ENCODE peak calls at places on chromosomes 13 and 19, in eight cellular contexts. U is H54; J is lower leg skin; H is AML-193; E is brain microvascular endothelial cell; K is fibroblast of lung; Z is stimulated activated CD4-positive, alpha-beta T cell treated with anti-CD3 and anti-CD28 coated beads, Interleukin-15, amount 100 ng/mL, for 1 hour; M is SJSA1. Q is an unnamed sample.

GRCh38 chr13:28239374-28239773 is 101.0 kb downstream of the PAN3 start:
- DNase-seq in M (no peak), H (no peak), Z (no peak), J (no peak), K (peak), E (peak), U (no peak), Q (no peak)

GRCh38 chr13:40206241-40207109 is 460.0 kb downstream of the FOXO1 start:
- DNase-seq in E (peak), M (no peak), H (peak), Z (peak), J (no peak), K (peak), U (no peak), Q (peak)

GRCh38 chr19:17078920-17079709 is 3.5 kb downstream of the MYO9B start:
- DNase-seq in H (no peak), U (no peak), M (no peak), K (no peak), J (no peak), E (no peak), Z (no peak), Q (no peak)

GRCh38 chr13:37618554-37618953 is 20.0 kb upstream of the POSTN start:
- DNase-seq in H (no peak), J (no peak), U (no peak), M (no peak), E (peak), K (peak), Z (no peak), Q (no peak)

GRCh38 chr13:77779461-77780272 is 82.2 kb downstream of the SLAIN1 start:
- DNase-seq in J (no peak), H (peak), Z (no peak), E (peak), U (no peak), M (no peak), K (peak), Q (peak)

GRCh38 chr13:43300817-43301216 is 277.4 kb downstream of the DNAJC15 start:
- DNase-seq in M (no peak), U (no peak), K (peak), H (no peak), Z (no peak), E (no peak), J (no peak), Q (no peak)

GRCh38 chr13:24038405-24038804 is 122.1 kb upstream of the SPATA13 start:
- DNase-seq in K (peak), J (no peak), M (no peak), E (peak), H (no peak), Z (no peak), U (no peak), Q (no peak)

GRCh38 chr13:102930566-102930965 is 84.7 kb downstream of the ERCC5 start:
- DNase-seq in K (no peak), M (no peak), H (no peak), U (no peak), E (no peak), J (no peak), Z (no peak), Q (no peak)

GRCh38 chr19:54191671-54192453 is 754 bp downstream of the TSEN34 start:
- DNase-seq in Z (no peak), E (no peak), J (no peak), K (no peak), H (no peak), M (no peak), U (no peak), Q (no peak)

GRCh38 chr19:52170863-52171320 is 529 bp downstream of the ZNF836 start:
- DNase-seq in U (peak), E (no peak), Z (no peak), K (no peak), M (no peak), H (no peak), J (peak), Q (no peak)

GRCh38 chr13:97720881-97721280 is 232.6 kb upstream of the IPO5 start:
- DNase-seq in E (no peak), H (no peak), M (no peak), K (no peak), J (no peak), U (no peak), Z (no peak), Q (no peak)

GRCh38 chr19:58562126-58563033 is 4.0 kb upstream of the UBE2M start:
- DNase-seq in K (peak), Z (no peak), H (no peak), E (no peak), U (no peak), M (no peak), J (peak), Q (no peak)

GRCh38 chr19:2057484-2058469 is 6.7 kb upstream of the MKNK2 start:
- DNase-seq in J (no peak), Z (no peak), K (no peak), M (no peak), H (no peak), E (no peak), U (no peak), Q (no peak)

GRCh38 chr13:28628250-28628649 is 30.7 kb upstream of the POMP start:
- DNase-seq in E (no peak), M (no peak), U (no peak), K (no peak), H (peak), J (no peak), Z (no peak), Q (no peak)

GRCh38 chr13:44334751-44335150 is 38.9 kb upstream of the SERP2 start:
- DNase-seq in E (no peak), Z (no peak), H (no peak), M (no peak), J (no peak), K (no peak), U (no peak), Q (no peak)

GRCh38 chr13:50080856-50081105 is 65.5 kb downstream of the KCNRG start:
- DNase-seq in J (no peak), H (peak), U (no peak), E (no peak), K (peak), Z (peak), M (no peak), Q (peak)

GRCh38 chr19:53394522-53394973 is 401 bp upstream of the ZNF765 start:
- DNase-seq in E (no peak), U (peak), Z (no peak), J (peak), M (peak), K (no peak), H (no peak), Q (no peak)

GRCh38 chr19:54670576-54671347 is 8.0 kb downstream of the LILRB4 start:
- DNase-seq in U (no peak), K (no peak), J (no peak), H (no peak), M (no peak), E (no peak), Z (no peak), Q (no peak)

GRCh38 chr13:29535663-29536655 is 59.5 kb downstream of the SLC7A1 start:
- DNase-seq in H (no peak), J (peak), E (no peak), U (no peak), M (no peak), K (no peak), Z (no peak), Q (no peak)

GRCh38 chr19:18282788-18283141 is 1.3 kb upstream of the JUND start:
- DNase-seq in Z (no peak), H (no peak), M (no peak), K (no peak), J (no peak), E (no peak), U (no peak), Q (no peak)

GRCh38 chr13:98954313-98954712 is 23.6 kb downstream of the DOCK9 start:
- DNase-seq in U (no peak), M (peak), K (no peak), H (no peak), Z (no peak), J (peak), E (no peak), Q (no peak)

GRCh38 chr19:40241809-40242384 is 15.4 kb upstream of the CCNP start:
- DNase-seq in U (no peak), E (no peak), H (no peak), J (no peak), K (peak), Z (no peak), M (no peak), Q (no peak)

GRCh38 chr13:112113851-112114250 is 46.9 kb downstream of the SOX1 start:
- DNase-seq in E (no peak), Z (no peak), U (no peak), K (no peak), M (peak), J (no peak), H (no peak), Q (no peak)

GRCh38 chr13:58999851-59000250 is 1163.9 kb downstream of the DIAPH3 start:
- DNase-seq in U (no peak), K (no peak), H (no peak), M (no peak), J (no peak), Z (no peak), E (peak), Q (no peak)

GRCh38 chr13:95921485-95921884 is 131.7 kb downstream of the UGGT2 start:
- DNase-seq in M (no peak), K (no peak), H (no peak), J (no peak), U (no peak), Z (no peak), E (no peak), Q (no peak)

GRCh38 chr13:84946144-84946543 is 853.1 kb downstream of the SLITRK6 start:
- DNase-seq in H (peak), Z (no peak), U (no peak), E (no peak), M (no peak), J (no peak), K (peak), Q (no peak)

GRCh38 chr13:73879346-73880020 is 254.7 kb downstream of the KLF12 start:
- DNase-seq in M (no peak), J (no peak), H (no peak), U (no peak), E (no peak), K (peak), Z (no peak), Q (no peak)